ENCODE peak calls at places on chromosomes 16 and 17, in four cellular contexts. One of them, this sample, is unnamed. For H3K9me3, the result is how much of the 10 kb centered on the place peaks cover.

GRCh38 chr17:79809530-79810137 is 12.8 kb upstream of the CBX8 start:
- DNase-seq in T-helper 17 cell: no peak
- DNase-seq in uterus: no peak
- DNase-seq in tibial nerve: no peak
- DNase-seq in this sample: no peak

GRCh38 chr16:74667215-74667765 is 613 bp upstream of the RFWD3 start:
- DNase-seq in uterus: no peak
- DNase-seq in tibial nerve: no peak
- DNase-seq in T-helper 17 cell: peak
- DNase-seq in this sample: peak

GRCh38 chr16:82700541-82701240 is 73.9 kb downstream of the CDH13 start:
- DNase-seq in uterus: no peak
- DNase-seq in tibial nerve: no peak
- DNase-seq in T-helper 17 cell: no peak
- DNase-seq in this sample: no peak

GRCh38 chr17:43830510-43831145 is 2.3 kb downstream of the MPP3 start:
- DNase-seq in uterus: no peak
- DNase-seq in tibial nerve: no peak
- DNase-seq in T-helper 17 cell: no peak
- DNase-seq in this sample: peak

GRCh38 chr16:89410794-89411309 is 79.5 kb downstream of the ANKRD11 start:
- DNase-seq in tibial nerve: peak
- DNase-seq in T-helper 17 cell: no peak
- DNase-seq in uterus: no peak
- DNase-seq in this sample: peak

GRCh38 chr16:86387461-86388440 is 122.6 kb upstream of the FOXF1 start:
- DNase-seq in tibial nerve: no peak
- DNase-seq in uterus: no peak
- DNase-seq in T-helper 17 cell: no peak
- DNase-seq in this sample: no peak

GRCh38 chr17:16304832-16305231 is 48.4 kb downstream of the CENPV start:
- DNase-seq in T-helper 17 cell: no peak
- DNase-seq in uterus: no peak
- DNase-seq in tibial nerve: no peak
- DNase-seq in this sample: no peak

GRCh38 chr16:28042856-28043255 is 20.7 kb downstream of the GSG1L start:
- DNase-seq in uterus: no peak
- DNase-seq in T-helper 17 cell: no peak
- DNase-seq in tibial nerve: no peak
- DNase-seq in this sample: no peak

GRCh38 chr16:56334761-56335160 is 90.6 kb downstream of the AMFR start:
- DNase-seq in T-helper 17 cell: no peak
- DNase-seq in tibial nerve: no peak
- DNase-seq in uterus: no peak
- DNase-seq in this sample: no peak

GRCh38 chr17:6643460-6644125 is 2.7 kb downstream of the TXNDC17 start:
- DNase-seq in tibial nerve: no peak
- DNase-seq in uterus: no peak
- DNase-seq in T-helper 17 cell: no peak
- DNase-seq in this sample: no peak

GRCh38 chr17:56297142-56297541 is 143.9 kb downstream of the ANKFN1 start:
- DNase-seq in tibial nerve: no peak
- DNase-seq in T-helper 17 cell: no peak
- DNase-seq in uterus: no peak
- DNase-seq in this sample: no peak

GRCh38 chr17:35372846-35373531 is 432 bp downstream of the SLFN11 start:
- DNase-seq in tibial nerve: no peak
- DNase-seq in uterus: no peak
- DNase-seq in T-helper 17 cell: peak
- DNase-seq in this sample: peak

GRCh38 chr16:9225527-9226316 is 134.3 kb downstream of the HAPSTR1 start:
- DNase-seq in uterus: no peak
- DNase-seq in tibial nerve: no peak
- DNase-seq in T-helper 17 cell: no peak
- DNase-seq in this sample: no peak

GRCh38 chr17:15263206-15263579 is 1.9 kb downstream of the PMP22 start:
- DNase-seq in uterus: peak
- DNase-seq in T-helper 17 cell: no peak
- DNase-seq in tibial nerve: peak
- DNase-seq in this sample: peak

DNA sequence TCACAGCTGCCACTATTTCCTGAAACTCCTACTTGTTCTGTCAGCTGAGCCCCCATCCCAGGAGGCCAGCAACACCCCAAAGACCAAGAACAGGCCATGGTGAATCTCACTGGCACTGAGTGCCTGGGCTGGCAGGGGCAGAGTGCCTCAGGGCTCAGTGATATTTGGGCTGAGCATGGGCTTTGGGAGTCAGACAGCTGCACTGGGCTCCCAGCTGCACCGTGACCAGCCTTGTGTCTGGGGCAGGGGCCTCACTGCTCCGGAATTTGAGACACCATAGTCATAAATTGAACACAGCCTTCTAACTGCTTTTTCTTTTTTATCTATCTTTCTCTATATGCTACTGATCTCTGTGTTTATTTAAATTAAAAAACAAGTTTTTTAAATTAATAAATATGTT is 1744.2 kb downstream of the TP53TG3F start:
- DNase-seq in T-helper 17 cell: no peak
- DNase-seq in uterus: no peak
- DNase-seq in tibial nerve: no peak
- DNase-seq in this sample: no peak
- H3K9me3 ChIP-seq in T-helper 17 cell: under half
- H3K9me3 ChIP-seq in uterus: under half
- H3K9me3 ChIP-seq in tibial nerve: under half
- H3K9me3 ChIP-seq in this sample: under half

DNA sequence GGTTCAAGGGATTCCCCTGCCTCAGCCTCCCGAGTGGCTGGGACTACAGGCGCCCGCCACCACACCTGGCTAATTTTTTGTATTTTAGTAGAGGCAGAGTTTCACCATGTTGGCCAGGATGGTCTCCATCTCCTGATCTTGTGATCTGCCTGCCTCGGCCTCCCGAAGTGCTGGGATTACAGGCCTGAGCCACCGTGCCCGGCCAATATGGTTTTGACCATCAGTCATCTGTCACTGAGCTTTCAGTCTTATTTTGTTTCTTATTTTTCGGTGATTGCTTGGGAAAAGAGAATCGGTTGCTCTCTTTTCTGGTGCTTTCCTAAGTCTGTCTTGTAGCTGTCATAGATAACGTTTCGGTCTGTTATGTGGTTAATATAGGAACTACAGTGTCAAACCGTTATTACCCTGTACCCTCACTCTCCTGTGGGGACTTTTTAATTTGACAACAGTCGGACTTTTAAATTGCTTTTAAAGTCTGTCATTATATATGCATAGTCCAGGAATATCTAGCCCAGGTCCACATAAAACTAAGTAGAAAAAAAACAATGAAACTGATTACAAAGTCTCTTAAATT is 453.4 kb downstream of the KCNJ18 start:
- DNase-seq in T-helper 17 cell: no peak
- DNase-seq in tibial nerve: no peak
- DNase-seq in uterus: no peak
- DNase-seq in this sample: no peak
- H3K9me3 ChIP-seq in T-helper 17 cell: under half
- H3K9me3 ChIP-seq in tibial nerve: under half
- H3K9me3 ChIP-seq in uterus: under half
- H3K9me3 ChIP-seq in this sample: under half

GRCh38 chr16:60655514-60656153 is 1380.6 kb downstream of the CDH8 start:
- DNase-seq in tibial nerve: no peak
- DNase-seq in uterus: no peak
- DNase-seq in T-helper 17 cell: no peak
- DNase-seq in this sample: no peak
- H3K9me3 ChIP-seq in tibial nerve: under half
- H3K9me3 ChIP-seq in uterus: under half
- H3K9me3 ChIP-seq in T-helper 17 cell: under half
- H3K9me3 ChIP-seq in this sample: under half

GRCh38 chr16:35744084-35744483 is 2284.7 kb downstream of the TP53TG3F start:
- DNase-seq in T-helper 17 cell: no peak
- DNase-seq in tibial nerve: no peak
- DNase-seq in uterus: no peak
- DNase-seq in this sample: no peak

GRCh38 chr16:35745821-35746248 is 2286.4 kb downstream of the TP53TG3F start:
- DNase-seq in T-helper 17 cell: no peak
- DNase-seq in uterus: no peak
- DNase-seq in tibial nerve: no peak
- DNase-seq in this sample: no peak

GRCh38 chr16:35744716-35745115 is 2285.3 kb downstream of the TP53TG3F start:
- DNase-seq in T-helper 17 cell: no peak
- DNase-seq in tibial nerve: no peak
- DNase-seq in uterus: no peak
- DNase-seq in this sample: no peak

GRCh38 chr16:35746281-35746962 is 2287.0 kb downstream of the TP53TG3F start:
- DNase-seq in T-helper 17 cell: no peak
- DNase-seq in tibial nerve: no peak
- DNase-seq in uterus: no peak
- DNase-seq in this sample: no peak

DNA sequence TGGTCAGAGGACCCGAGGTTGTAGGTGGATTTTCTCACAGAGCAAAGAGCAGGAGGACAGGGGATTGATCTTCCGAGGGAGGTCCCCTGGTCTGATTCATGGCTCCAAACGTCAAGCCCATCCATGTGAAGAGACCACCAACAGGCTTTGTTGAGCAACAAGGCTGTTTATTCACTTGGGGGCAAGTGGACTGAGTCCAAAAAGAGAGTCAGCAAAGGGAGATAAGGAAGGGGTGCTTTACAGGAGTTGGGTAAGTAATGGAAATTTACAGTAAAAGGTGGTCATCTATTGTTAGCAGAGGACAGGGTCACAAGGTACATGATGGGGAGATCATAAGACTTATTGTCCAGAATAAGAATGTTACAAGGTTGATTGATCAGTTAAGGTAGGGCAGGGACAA is 2285.8 kb downstream of the TP53TG3F start:
- DNase-seq in tibial nerve: no peak
- DNase-seq in uterus: no peak
- DNase-seq in T-helper 17 cell: no peak
- DNase-seq in this sample: no peak
- H3K9me3 ChIP-seq in tibial nerve: under half
- H3K9me3 ChIP-seq in uterus: under half
- H3K9me3 ChIP-seq in T-helper 17 cell: under half
- H3K9me3 ChIP-seq in this sample: under half

GRCh38 chr16:60091479-60091878 is 1357.4 kb upstream of the GOT2 start:
- DNase-seq in uterus: no peak
- DNase-seq in tibial nerve: no peak
- DNase-seq in T-helper 17 cell: no peak
- DNase-seq in this sample: no peak
- H3K9me3 ChIP-seq in uterus: under half
- H3K9me3 ChIP-seq in tibial nerve: under half
- H3K9me3 ChIP-seq in T-helper 17 cell: under half
- H3K9me3 ChIP-seq in this sample: under half

GRCh38 chr17:22277595-22277994 is 585.3 kb downstream of the KCNJ18 start:
- DNase-seq in T-helper 17 cell: no peak
- DNase-seq in uterus: no peak
- DNase-seq in tibial nerve: no peak
- DNase-seq in this sample: no peak
- H3K9me3 ChIP-seq in T-helper 17 cell: under half
- H3K9me3 ChIP-seq in uterus: under half
- H3K9me3 ChIP-seq in tibial nerve: under half
- H3K9me3 ChIP-seq in this sample: under half